ENCODE peak calls at places on chromosomes 2 and 18, in seven cellular contexts. C is esophagus squamous epithelium, L is astrocyte, K is kidney epithelial cell, A is thoracic aorta, D is BE2C, N is IMR-90. E is an unnamed sample.

GRCh38 chr2:70613510-70613909 is 59.9 kb upstream of the TGFA start:
- DNase-seq in C (no peak), L (no peak), K (no peak), A (no peak), D (no peak), N (no peak), E (no peak)

GRCh38 chr2:122734756-122735155 is 979.3 kb downstream of the TSN start:
- DNase-seq in C (no peak), L (peak; percentile 62), K (peak; percentile 42), A (no peak), D (no peak), N (no peak), E (peak; percentile 68)

GRCh38 chr2:181771355-181771754 is 91.0 kb upstream of the NEUROD1 start:
- DNase-seq in C (no peak), L (no peak), K (no peak), A (no peak), D (no peak), N (no peak), E (no peak)

GRCh38 chr2:31440764-31441163 is 26.2 kb upstream of the XDH start:
- DNase-seq in C (no peak), L (peak; percentile 95), K (peak; percentile 10), A (no peak), D (no peak), N (peak; percentile 94), E (peak; percentile 47)

GRCh38 chr2:219720956-219721355 is 93.5 kb downstream of the SLC4A3 start:
- DNase-seq in C (no peak), L (no peak), K (no peak), A (no peak), D (no peak), N (no peak), E (no peak)

GRCh38 chr2:131542438-131543384 is 15.0 kb downstream of the CCDC74A start:
- DNase-seq in C (no peak), L (no peak), K (no peak), A (no peak), D (no peak), N (no peak), E (no peak)

GRCh38 chr2:199956062-199956380 is 639 bp downstream of the MAIP1 start:
- DNase-seq in C (no peak), L (no peak), K (no peak), A (no peak), D (no peak), N (no peak), E (no peak)

GRCh38 chr18:11578799-11579198 is 30.6 kb upstream of the SLC35G4 start:
- DNase-seq in C (no peak), L (no peak), K (no peak), A (no peak), D (no peak), N (no peak), E (no peak)

GRCh38 chr2:198238429-198238828 is 434.0 kb downstream of the PLCL1 start:
- DNase-seq in C (no peak), L (no peak), K (no peak), A (no peak), D (no peak), N (no peak), E (no peak)

GRCh38 chr2:187575081-187576067 is 21.1 kb upstream of the TFPI start:
- DNase-seq in C (no peak), L (peak; percentile 46), K (no peak), A (no peak), D (no peak), N (peak; percentile 83), E (no peak)

GRCh38 chr2:65918760-65919187 is 486.4 kb upstream of the SPRED2 start:
- DNase-seq in C (no peak), L (no peak), K (no peak), A (no peak), D (no peak), N (no peak), E (no peak)

GRCh38 chr2:17754773-17755425 is 961 bp downstream of the GEN1 start:
- DNase-seq in C (no peak), L (no peak), K (no peak), A (no peak), D (no peak), N (no peak), E (no peak)

GRCh38 chr18:2114289-2114688 is 457.0 kb downstream of the METTL4 start:
- DNase-seq in C (no peak), L (no peak), K (no peak), A (no peak), D (no peak), N (no peak), E (no peak)

GRCh38 chr2:55051026-55051866 is 995 bp upstream of the RTN4 start:
- DNase-seq in C (no peak), L (peak; percentile 100), K (peak; percentile 100), A (peak; percentile 69), D (peak; percentile 13), N (peak; percentile 100), E (peak; percentile 98)

GRCh38 chr2:148375214-148375613 is 269.3 kb upstream of the EPC2 start:
- DNase-seq in C (no peak), L (peak; percentile 8), K (no peak), A (no peak), D (no peak), N (peak; percentile 28), E (peak; percentile 2)

DNA sequence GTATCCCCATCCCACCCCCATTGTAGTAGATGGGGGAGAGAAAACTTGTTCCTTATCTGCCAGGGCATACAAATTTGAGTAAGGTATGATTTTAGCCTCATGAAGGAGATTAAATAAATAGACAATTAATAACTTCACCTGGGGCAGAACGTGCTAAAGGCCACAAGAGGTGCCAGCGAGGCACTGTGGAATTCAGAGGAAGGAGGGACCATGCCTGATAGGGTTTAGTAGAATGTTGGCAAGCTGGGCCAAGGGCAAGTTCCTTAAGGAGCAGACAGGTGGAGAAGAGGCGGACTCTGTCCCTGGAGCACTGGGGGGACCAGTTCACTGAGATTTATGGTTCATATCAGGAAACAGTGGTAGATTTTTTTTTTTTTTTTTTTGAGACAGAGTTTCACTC is 22.5 kb downstream of the STAMBP start:
- DNase-seq in C (no peak), L (no peak), K (no peak), A (no peak), D (no peak), N (no peak), E (no peak)
- TF ChIP-seq CTCF in C (peak; percentile 20), L (peak; percentile 18), K (peak; percentile 44), A (no peak), D (peak; percentile 35), N (no peak), E (peak; percentile 56)

GRCh38 chr18:32670727-32671126 is 102.1 kb downstream of the KLHL14 start:
- DNase-seq in C (no peak), L (no peak), K (no peak), A (no peak), D (no peak), N (no peak), E (no peak)

GRCh38 chr18:32677578-32677977 is 95.2 kb downstream of the KLHL14 start:
- DNase-seq in C (no peak), L (no peak), K (no peak), A (no peak), D (no peak), N (no peak), E (no peak)

GRCh38 chr18:32669549-32670165 is 103.2 kb downstream of the KLHL14 start:
- DNase-seq in C (no peak), L (no peak), K (no peak), A (no peak), D (no peak), N (no peak), E (no peak)

GRCh38 chr18:32674491-32674890 is 98.3 kb downstream of the KLHL14 start:
- DNase-seq in C (no peak), L (no peak), K (no peak), A (no peak), D (no peak), N (no peak), E (no peak)
- H3K36me3 ChIP-seq in C (no peaks in the 10 kb centered on the region), L (no peaks in the 10 kb centered on the region), K (peaks cover 1% of the 10 kb centered on the region), A (no peaks in the 10 kb centered on the region), D (no peaks in the 10 kb centered on the region), N (no peaks in the 10 kb centered on the region), E (no peaks in the 10 kb centered on the region)

GRCh38 chr18:80023173-80023572 is 11.1 kb upstream of the RBFA start:
- DNase-seq in C (no peak), L (no peak), K (no peak), A (no peak), D (no peak), N (no peak), E (no peak)
- TF ChIP-seq CTCF in C (no peak), L (peak; percentile 21), K (peak; percentile 18), A (no peak), D (peak; percentile 47), N (no peak), E (peak; percentile 52)

DNA sequence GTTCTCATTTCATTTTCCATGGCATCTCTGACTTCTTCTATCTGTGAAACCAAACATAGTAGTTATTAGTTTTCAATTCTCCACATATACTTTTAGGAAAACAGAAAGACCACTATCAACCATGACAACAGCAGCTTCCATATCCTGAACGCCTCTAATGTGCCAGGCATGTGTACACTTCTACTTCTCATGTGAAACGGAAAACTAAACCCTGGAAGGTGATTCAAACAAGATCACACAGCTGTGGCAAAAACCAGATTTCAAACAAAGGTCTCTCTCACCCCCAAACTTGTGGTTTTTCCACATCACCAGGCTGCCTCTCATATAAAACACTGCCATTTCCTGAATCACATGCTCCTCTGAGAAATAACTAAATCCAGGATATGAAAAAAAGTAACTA is 41.8 kb downstream of the PTCD3 start:
- DNase-seq in C (no peak), L (peak; percentile 8), K (no peak), A (no peak), D (no peak), N (no peak), E (no peak)
- H3K36me3 ChIP-seq in C (peaks cover 19% of the 10 kb centered on the region), L (peaks cover 61% of the 10 kb centered on the region), K (peaks cover 3% of the 10 kb centered on the region), A (peaks cover 65% of the 10 kb centered on the region), D (peaks cover 50% of the 10 kb centered on the region), N (peaks cover 58% of the 10 kb centered on the region), E (peaks cover 73% of the 10 kb centered on the region)

DNA sequence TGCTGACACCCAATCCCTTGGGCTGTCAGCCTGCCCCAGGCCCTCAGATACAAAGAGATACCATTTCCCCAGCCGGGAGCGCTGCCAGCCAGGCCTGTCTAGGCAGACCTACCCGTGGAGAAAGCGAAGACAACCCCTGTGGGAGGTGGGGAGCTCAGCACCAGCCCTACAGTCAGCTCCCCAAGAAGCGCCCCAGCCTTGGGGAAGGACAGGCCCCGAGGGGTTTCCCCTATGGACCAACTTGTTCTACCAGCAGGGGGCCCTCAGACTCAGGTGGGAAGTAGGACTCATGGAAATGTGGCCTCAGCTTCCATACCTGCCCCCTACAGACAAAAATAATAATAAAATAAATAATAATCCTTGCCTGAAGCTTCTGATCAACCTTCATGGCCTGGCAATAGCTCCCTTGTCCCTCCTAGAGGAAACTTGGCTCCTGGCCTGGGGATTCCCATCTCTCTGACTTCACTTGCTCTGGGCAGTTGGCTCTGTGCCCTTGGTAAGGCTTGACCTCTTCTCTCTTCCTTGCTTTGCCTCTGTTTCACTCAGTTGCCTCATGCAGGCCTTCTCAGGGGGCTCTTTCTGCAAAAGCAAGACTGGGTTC is 7.0 kb downstream of the SLC35F6 start:
- DNase-seq in C (no peak), L (peak; percentile 58), K (no peak), A (peak; percentile 63), D (peak; percentile 81), N (peak; percentile 90), E (peak; percentile 41)
- TF ChIP-seq CTCF in C (peak; percentile 46), L (peak; percentile 20), K (peak; percentile 55), A (peak; percentile 12), D (peak; percentile 59), N (peak; percentile 39), E (peak; percentile 60)